ENCODE peak calls at places on chromosomes 6 and 20, in six cellular contexts. J is trophoblast cell, G is fibroblast of lung, Z is SK-N-MC, O is caudate nucleus, X is PC-9. F is an unnamed sample.

GRCh38 chr6:151044465-151045441 is 179.3 kb downstream of the MTHFD1L start:
- DNase-seq in J (peak; percentile 88), G (peak; percentile 89), Z (no peak), O (no peak), X (peak; percentile 87), F (peak; percentile 66)

GRCh38 chr6:166556871-166557322 is 29.6 kb downstream of the RAMACL start:
- DNase-seq in J (peak; percentile 33), G (peak; percentile 94), Z (no peak), O (peak; percentile 88), X (peak; percentile 94), F (peak; percentile 96)

GRCh38 chr6:108133594-108134179 is 32.1 kb upstream of the NR2E1 start:
- DNase-seq in J (peak; percentile 59), G (peak; percentile 87), Z (no peak), O (no peak), X (peak; percentile 80), F (no peak)

GRCh38 chr6:28597217-28597835 is 71.6 kb downstream of the GPX5 start:
- DNase-seq in J (peak; percentile 10), G (peak; percentile 54), Z (peak; percentile 77), O (peak; percentile 32), X (peak; percentile 61), F (no peak)

GRCh38 chr20:9054176-9054575 is 14.7 kb upstream of the PLCB4 start:
- DNase-seq in J (no peak), G (peak; percentile 77), Z (no peak), O (no peak), X (no peak), F (no peak)

GRCh38 chr6:69018911-69019310 is 383.8 kb downstream of the ADGRB3 start:
- DNase-seq in J (no peak), G (no peak), Z (no peak), O (no peak), X (no peak), F (no peak)

GRCh38 chr20:38685853-38686473 is 38.3 kb upstream of the SLC32A1 start:
- DNase-seq in J (peak; percentile 20), G (peak; percentile 38), Z (no peak), O (no peak), X (peak; percentile 43), F (no peak)

GRCh38 chr6:81088133-81088532 is 664.3 kb downstream of the TENT5A start:
- DNase-seq in J (no peak), G (no peak), Z (no peak), O (no peak), X (no peak), F (no peak)

GRCh38 chr6:38404355-38404754 is 235.4 kb downstream of the BTBD9 start:
- DNase-seq in J (no peak), G (peak; percentile 18), Z (no peak), O (no peak), X (no peak), F (no peak)

GRCh38 chr6:117605169-117605826 is 3.0 kb upstream of the GOPC start:
- DNase-seq in J (peak; percentile 42), G (peak; percentile 76), Z (no peak), O (peak; percentile 5), X (peak; percentile 41), F (no peak)

GRCh38 chr20:47316776-47317126 is 39.7 kb downstream of the ZMYND8 start:
- DNase-seq in J (no peak), G (no peak), Z (no peak), O (no peak), X (no peak), F (no peak)

GRCh38 chr6:149425224-149425623 is 25.2 kb downstream of the SUMO4 start:
- DNase-seq in J (no peak), G (no peak), Z (no peak), O (no peak), X (no peak), F (no peak)

GRCh38 chr6:5029609-5030008 is 25.8 kb upstream of the RPP40 start:
- DNase-seq in J (no peak), G (no peak), Z (no peak), O (no peak), X (no peak), F (no peak)

GRCh38 chr20:31707994-31708744 is 14.5 kb downstream of the BCL2L1 start:
- DNase-seq in J (no peak), G (no peak), Z (no peak), O (no peak), X (peak; percentile 61), F (no peak)

GRCh38 chr20:62254021-62254724 is 15.9 kb downstream of the OSBPL2 start:
- DNase-seq in J (no peak), G (no peak), Z (no peak), O (no peak), X (no peak), F (no peak)
- H3K27ac ChIP-seq in J (no peak overlapping the region), G (no peak overlapping the region), Z (no peak overlapping the region), O (no peak overlapping the region), X (no peak overlapping the region), F (no peak overlapping the region)

DNA sequence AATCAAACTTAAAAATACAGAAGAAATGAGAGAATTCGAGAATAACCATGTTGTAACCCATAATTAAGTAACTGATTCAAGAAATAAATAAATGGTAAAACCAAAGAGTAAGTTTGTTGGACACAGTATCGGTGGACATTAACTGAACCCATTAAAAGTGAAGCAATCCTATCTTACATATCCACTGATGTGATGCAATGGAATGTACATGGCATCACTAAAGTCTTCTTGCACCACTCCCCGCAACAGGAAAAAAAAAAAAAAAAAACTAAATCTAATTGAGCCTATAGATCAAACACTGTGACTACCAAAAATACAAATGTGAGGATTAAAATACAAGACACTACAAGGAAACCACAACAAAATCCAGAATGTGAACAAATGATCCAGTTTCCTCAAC is 7.9 kb downstream of the SNX14 start:
- DNase-seq in J (no peak), G (no peak), Z (no peak), O (no peak), X (no peak), F (no peak)
- H3K27ac ChIP-seq in J (no peak overlapping the region), G (no peak overlapping the region), Z (no peak overlapping the region), O (no peak overlapping the region), X (no peak overlapping the region), F (no peak overlapping the region)

GRCh38 chr6:137847748-137848147 is 19.3 kb upstream of the TNFAIP3 start:
- DNase-seq in J (no peak), G (no peak), Z (no peak), O (no peak), X (no peak), F (no peak)
- H3K27ac ChIP-seq in J (no peak overlapping the region), G (no peak overlapping the region), Z (no peak overlapping the region), O (no peak overlapping the region), X (no peak overlapping the region), F (no peak overlapping the region)

GRCh38 chr6:169859978-169860703 is 108.7 kb downstream of the ERMARD start:
- DNase-seq in J (no peak), G (no peak), Z (no peak), O (no peak), X (no peak), F (no peak)

GRCh38 chr6:169858935-169859351 is 107.5 kb downstream of the ERMARD start:
- DNase-seq in J (no peak), G (no peak), Z (no peak), O (no peak), X (no peak), F (peak; percentile 3)

GRCh38 chr6:169857343-169858292 is 106.2 kb downstream of the ERMARD start:
- DNase-seq in J (no peak), G (no peak), Z (no peak), O (no peak), X (no peak), F (no peak)

GRCh38 chr6:169858293-169858934 is 107.0 kb downstream of the ERMARD start:
- DNase-seq in J (no peak), G (no peak), Z (no peak), O (no peak), X (no peak), F (no peak)

GRCh38 chr6:169859401-169859977 is 108.1 kb downstream of the ERMARD start:
- DNase-seq in J (no peak), G (no peak), Z (no peak), O (no peak), X (no peak), F (no peak)
- H3K27ac ChIP-seq in J (no peak overlapping the region), G (no peak overlapping the region), Z (no peak overlapping the region), O (no peak overlapping the region), X (no peak overlapping the region), F (no peak overlapping the region)

GRCh38 chr6:96197241-96197640 is 181.5 kb downstream of the FUT9 start:
- DNase-seq in J (no peak), G (no peak), Z (no peak), O (no peak), X (no peak), F (no peak)
- H3K27ac ChIP-seq in J (peak overlapping the region; percentile 99), G (no peak overlapping the region), Z (no peak overlapping the region), O (no peak overlapping the region), X (peak overlapping the region; percentile 87), F (peak overlapping the region; percentile 63)

GRCh38 chr20:58819921-58820320 is 30.8 kb downstream of the GNAS-AS1 start:
- DNase-seq in J (no peak), G (no peak), Z (no peak), O (no peak), X (no peak), F (no peak)

GRCh38 chr20:58817748-58818147 is 33.0 kb downstream of the GNAS-AS1 start:
- DNase-seq in J (no peak), G (no peak), Z (no peak), O (no peak), X (no peak), F (no peak)

GRCh38 chr20:58816957-58817651 is 33.6 kb downstream of the GNAS-AS1 start:
- DNase-seq in J (no peak), G (no peak), Z (no peak), O (no peak), X (no peak), F (no peak)

GRCh38 chr20:58816051-58816450 is 34.7 kb downstream of the GNAS-AS1 start:
- DNase-seq in J (no peak), G (no peak), Z (no peak), O (no peak), X (no peak), F (no peak)

GRCh38 chr20:58818585-58819285 is 32.0 kb downstream of the GNAS-AS1 start:
- DNase-seq in J (peak; percentile 73), G (peak; percentile 98), Z (peak; percentile 45), O (no peak), X (peak; percentile 77), F (peak; percentile 78)
- H3K27ac ChIP-seq in J (no peak overlapping the region), G (no peak overlapping the region), Z (peak overlapping the region; percentile 76), O (no peak overlapping the region), X (no peak overlapping the region), F (no peak overlapping the region)

DNA sequence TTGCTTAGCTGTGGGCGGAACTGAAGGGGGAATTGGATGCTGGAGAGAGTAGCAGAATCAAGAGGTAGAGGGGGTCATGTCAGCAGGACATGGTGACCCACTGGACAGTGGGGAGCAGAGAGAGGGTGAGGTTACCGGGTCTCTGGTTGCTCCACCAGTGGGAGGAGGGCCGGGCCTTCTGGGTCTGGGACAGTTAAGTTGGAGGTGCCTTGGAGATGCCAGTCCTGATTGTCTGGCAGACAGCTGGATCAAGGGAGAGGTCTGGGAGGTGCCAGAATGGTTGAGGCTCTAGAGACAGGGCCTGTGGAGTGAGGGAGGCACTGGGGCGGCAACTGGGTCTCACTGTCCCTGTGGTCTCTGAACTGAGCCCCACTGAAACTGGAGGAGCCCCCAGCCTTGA is 24.6 kb downstream of the MANBAL start:
- DNase-seq in J (no peak), G (no peak), Z (no peak), O (no peak), X (no peak), F (no peak)
- H3K27ac ChIP-seq in J (peak overlapping the region; percentile 98), G (peak overlapping the region; percentile 89), Z (no peak overlapping the region), O (no peak overlapping the region), X (no peak overlapping the region), F (no peak overlapping the region)

DNA sequence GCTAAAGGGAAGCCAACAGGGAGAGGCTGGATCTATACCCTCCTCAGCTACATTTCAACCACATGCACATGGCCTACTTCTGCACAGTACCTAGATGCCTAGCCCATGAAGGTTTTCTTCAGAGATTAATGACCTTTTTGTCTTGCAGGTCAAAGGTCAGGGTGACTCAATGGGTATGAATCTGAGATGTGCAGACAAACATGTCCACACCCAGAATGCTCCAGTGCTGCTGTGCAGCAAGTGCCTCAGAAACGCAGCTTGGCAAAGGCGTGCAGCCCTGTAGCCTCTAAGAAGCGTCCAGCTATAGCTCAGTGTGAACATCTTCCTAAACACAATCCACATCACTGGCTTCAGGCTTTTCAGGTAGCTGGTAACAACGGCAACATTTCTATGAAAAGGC is 24.4 kb downstream of the MAP1LC3A start:
- DNase-seq in J (no peak), G (peak; percentile 41), Z (no peak), O (no peak), X (no peak), F (no peak)
- H3K27ac ChIP-seq in J (peak overlapping the region; percentile 28), G (no peak overlapping the region), Z (no peak overlapping the region), O (peak overlapping the region; percentile 97), X (no peak overlapping the region), F (peak overlapping the region; percentile 35)